ENCODE peak calls at places on chromosomes 16 and 17, in nine cellular contexts. U is A549; R is Panc1; N is GM12878; P is PC-3; D is fibroblast of lung; Z is NT2/D1; J is naive thymus-derived CD4-positive, alpha-beta T cell; O is tibial artery. S is an unnamed sample.
A peak's percentile ranks its signal among the peaks of the same experiment; 100 is the strongest.

GRCh38 chr16:35552763-35553162 is 2093.4 kb downstream of the TP53TG3F start:
- DNase-seq in U (no peak), R (no peak), N (no peak), P (no peak), D (no peak), Z (no peak), J (no peak), O (no peak), S (no peak)

GRCh38 chr17:46154151-46154816 is 38.9 kb downstream of the KANSL1 start:
- DNase-seq in U (no peak), R (no peak), N (no peak), P (peak; percentile 63), D (peak; percentile 70), Z (no peak), J (no peak), O (no peak), S (peak; percentile 83)

GRCh38 chr17:37532751-37533150 is 43.1 kb downstream of the DUSP14 start:
- DNase-seq in U (no peak), R (no peak), N (no peak), P (no peak), D (no peak), Z (no peak), J (no peak), O (no peak), S (no peak)

GRCh38 chr17:4229627-4230026 is 34.2 kb downstream of the ANKFY1 start:
- DNase-seq in U (no peak), R (no peak), N (no peak), P (no peak), D (peak; percentile 89), Z (no peak), J (no peak), O (peak; percentile 78), S (no peak)

GRCh38 chr16:55562936-55563335 is 3.5 kb upstream of the CAPNS2 start:
- DNase-seq in U (no peak), R (no peak), N (no peak), P (no peak), D (no peak), Z (no peak), J (no peak), O (no peak), S (no peak)

GRCh38 chr16:3756113-3756512 is 38.8 kb upstream of the TRAP1 start:
- DNase-seq in U (no peak), R (no peak), N (no peak), P (no peak), D (no peak), Z (no peak), J (no peak), O (no peak), S (no peak)

GRCh38 chr16:4663756-4664465 is 29.5 kb upstream of the NUDT16L1 start:
- DNase-seq in U (no peak), R (no peak), N (no peak), P (no peak), D (peak; percentile 21), Z (no peak), J (no peak), O (peak; percentile 83), S (no peak)

GRCh38 chr17:68821860-68822693 is 133.1 kb downstream of the ABCA8 start:
- DNase-seq in U (peak; percentile 77), R (peak; percentile 55), N (no peak), P (peak; percentile 97), D (peak; percentile 97), Z (no peak), J (no peak), O (no peak), S (peak; percentile 85)

GRCh38 chr16:89581045-89581695 is 5.6 kb downstream of the CPNE7 start:
- DNase-seq in U (peak; percentile 82), R (no peak), N (no peak), P (peak; percentile 89), D (peak; percentile 99), Z (no peak), J (no peak), O (no peak), S (peak; percentile 96)

GRCh38 chr17:62704381-62704971 is 77.0 kb downstream of the MRC2 start:
- DNase-seq in U (peak; percentile 38), R (no peak), N (no peak), P (peak; percentile 93), D (peak; percentile 51), Z (no peak), J (no peak), O (peak; percentile 69), S (no peak)

GRCh38 chr17:80539022-80539421 is 5.6 kb upstream of the RPTOR start:
- DNase-seq in U (peak; percentile 41), R (no peak), N (no peak), P (no peak), D (no peak), Z (no peak), J (no peak), O (no peak), S (no peak)

GRCh38 chr17:75384751-75385150 is 20.7 kb downstream of the GRB2 start:
- DNase-seq in U (no peak), R (no peak), N (no peak), P (no peak), D (no peak), Z (no peak), J (no peak), O (no peak), S (no peak)

GRCh38 chr17:75380315-75380714 is 25.2 kb downstream of the GRB2 start:
- DNase-seq in U (no peak), R (no peak), N (no peak), P (no peak), D (no peak), Z (no peak), J (no peak), O (no peak), S (no peak)

GRCh38 chr17:75386430-75386829 is 19.0 kb downstream of the GRB2 start:
- DNase-seq in U (no peak), R (no peak), N (no peak), P (no peak), D (no peak), Z (no peak), J (no peak), O (no peak), S (no peak)

GRCh38 chr17:75380750-75381149 is 24.7 kb downstream of the GRB2 start:
- DNase-seq in U (no peak), R (no peak), N (no peak), P (no peak), D (no peak), Z (no peak), J (no peak), O (no peak), S (no peak)

GRCh38 chr17:75383842-75384195 is 21.7 kb downstream of the GRB2 start:
- DNase-seq in U (no peak), R (no peak), N (no peak), P (no peak), D (no peak), Z (no peak), J (no peak), O (no peak), S (no peak)
- H3K4me1 ChIP-seq in U (peaks cover 30% of the 10 kb centered on the region), R (peaks cover 16% of the 10 kb centered on the region), N (peaks cover 3% of the 10 kb centered on the region), P (no peaks in the 10 kb centered on the region), D (no peaks in the 10 kb centered on the region), Z (no peaks in the 10 kb centered on the region), J (peaks cover 17% of the 10 kb centered on the region), O (no peaks in the 10 kb centered on the region), S (no peaks in the 10 kb centered on the region)

DNA sequence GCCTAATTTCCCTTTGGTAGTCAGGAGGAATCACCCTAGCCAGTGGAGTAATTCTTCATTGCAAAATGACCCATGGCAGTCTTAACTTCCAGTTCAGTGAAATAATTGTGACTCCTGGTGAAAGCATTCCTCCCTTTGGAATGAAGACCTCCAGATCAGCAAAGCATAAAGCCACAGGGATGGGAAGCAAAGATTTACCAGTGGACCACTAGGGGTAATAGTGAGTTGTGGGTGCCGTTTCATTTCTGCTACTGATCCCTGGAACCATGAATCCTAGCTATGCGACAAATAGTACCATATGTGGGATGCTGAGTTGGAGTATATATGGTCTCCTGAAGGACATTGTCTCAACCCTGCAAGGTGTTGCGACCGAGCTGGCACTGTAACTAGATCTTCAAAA is 13.7 kb downstream of the DYNLL2 start:
- DNase-seq in U (no peak), R (no peak), N (no peak), P (peak; percentile 17), D (no peak), Z (no peak), J (no peak), O (no peak), S (no peak)
- H3K4me3 ChIP-seq in U (no peak overlapping the region), R (no peak overlapping the region), N (no peak overlapping the region), P (no peak overlapping the region), D (no peak overlapping the region), Z (no peak overlapping the region), J (no peak overlapping the region), O (no peak overlapping the region), S (no peak overlapping the region)

DNA sequence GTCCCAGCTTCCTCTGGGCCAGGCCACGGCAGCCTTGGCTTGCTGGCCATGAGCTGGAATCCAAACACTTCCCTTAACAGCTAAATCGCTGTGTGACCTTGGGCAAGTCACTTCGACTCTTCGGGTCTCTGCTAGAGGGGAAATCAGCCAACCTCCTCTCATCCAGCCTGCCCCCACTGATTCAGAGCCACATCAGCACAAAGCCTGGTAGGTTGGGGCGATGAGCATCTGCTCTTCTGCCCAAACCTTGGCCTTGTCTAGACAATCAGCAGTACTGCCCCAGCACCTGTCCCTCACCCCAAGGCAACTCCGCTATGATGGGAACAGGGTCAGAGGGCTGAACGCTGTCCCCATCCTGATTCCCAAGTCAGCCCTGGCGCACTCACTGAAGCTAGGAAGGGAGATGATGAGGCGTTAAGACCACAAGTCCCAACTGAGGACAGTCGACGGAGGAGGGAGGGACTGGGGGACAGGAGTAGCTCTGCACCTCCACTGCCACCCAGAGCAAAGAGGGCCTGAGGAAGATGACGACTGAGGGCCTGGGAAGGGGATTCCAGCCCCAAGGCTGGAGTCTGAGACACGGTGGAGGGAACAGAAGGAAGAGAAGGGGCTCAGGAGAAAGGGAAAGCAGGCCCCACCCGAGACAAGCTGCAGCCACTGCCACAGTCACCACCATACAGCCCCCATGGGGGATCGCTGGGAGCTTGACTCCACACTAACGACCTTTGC is 1.3 kb downstream of the CLUH start:
- DNase-seq in U (no peak), R (no peak), N (no peak), P (peak; percentile 4), D (no peak), Z (no peak), J (no peak), O (no peak), S (no peak)
- H3K4me1 ChIP-seq in U (peaks cover 56% of the 10 kb centered on the region), R (peaks cover 24% of the 10 kb centered on the region), N (peaks cover 20% of the 10 kb centered on the region), P (peaks cover 20% of the 10 kb centered on the region), D (peaks cover 19% of the 10 kb centered on the region), Z (peaks cover 29% of the 10 kb centered on the region), J (peaks cover 36% of the 10 kb centered on the region), O (peaks cover 50% of the 10 kb centered on the region), S (peaks cover 28% of the 10 kb centered on the region)

GRCh38 chr17:40098846-40099626 is 1.4 kb downstream of the NR1D1 start:
- DNase-seq in U (peak; percentile 99), R (peak; percentile 97), N (peak; percentile 97), P (peak; percentile 94), D (peak; percentile 98), Z (peak; percentile 87), J (peak; percentile 94), O (peak; percentile 100), S (peak; percentile 100)

GRCh38 chr17:40097087-40097486 is 3.3 kb downstream of the NR1D1 start:
- DNase-seq in U (no peak), R (no peak), N (no peak), P (no peak), D (no peak), Z (no peak), J (no peak), O (no peak), S (no peak)

GRCh38 chr17:40099627-40100418 is 566 bp downstream of the NR1D1 start:
- DNase-seq in U (no peak), R (no peak), N (no peak), P (no peak), D (no peak), Z (no peak), J (no peak), O (peak; percentile 75), S (no peak)

GRCh38 chr17:40095944-40096791 is 4.2 kb downstream of the NR1D1 start:
- DNase-seq in U (no peak), R (no peak), N (peak; percentile 99), P (no peak), D (no peak), Z (no peak), J (peak; percentile 41), O (no peak), S (no peak)

GRCh38 chr17:40097931-40098845 is 2.2 kb downstream of the NR1D1 start:
- DNase-seq in U (no peak), R (no peak), N (no peak), P (peak; percentile 25), D (peak; percentile 28), Z (no peak), J (no peak), O (peak; percentile 97), S (no peak)
- H3K4me3 ChIP-seq in U (peak overlapping the region; percentile 26), R (peak overlapping the region; percentile 87), N (peak overlapping the region; percentile 49), P (peak overlapping the region; percentile 63), D (peak overlapping the region; percentile 9), Z (peak overlapping the region; percentile 16), J (peak overlapping the region; percentile 58), O (peak overlapping the region; percentile 87), S (peak overlapping the region; percentile 18)